ENCODE peak calls at places on chromosomes 12 and 14, in five cellular contexts. H is NAMALWA, G is non-pigmented ciliary epithelial cell, L is H4, C is T-helper 2 cell. P is an unnamed sample.

GRCh38 chr14:22155582-22155981 is 433.4 kb downstream of the DAD1 start:
- DNase-seq in H (no peak), G (no peak), L (no peak), C (no peak), P (no peak)

GRCh38 chr12:5745251-5745888 is 199.7 kb downstream of the ANO2 start:
- DNase-seq in H (peak), G (peak), L (peak), C (no peak), P (peak)

GRCh38 chr12:47377414-47378221 is 297.9 kb upstream of the AMIGO2 start:
- DNase-seq in H (no peak), G (peak), L (peak), C (no peak), P (peak)

GRCh38 chr12:120212301-120212700 is 11.4 kb upstream of the RPLP0 start:
- DNase-seq in H (no peak), G (no peak), L (no peak), C (no peak), P (no peak)

GRCh38 chr14:23056956-23057756 is at the start of gene CDH24:
- DNase-seq in H (peak), G (no peak), L (peak), C (peak), P (peak)

GRCh38 chr14:67837011-67837624 is 17.5 kb downstream of the RAD51B start:
- DNase-seq in H (peak), G (peak), L (peak), C (no peak), P (peak)

GRCh38 chr12:76300297-76300665 is 47.9 kb downstream of the BBS10 start:
- DNase-seq in H (no peak), G (no peak), L (no peak), C (no peak), P (no peak)

GRCh38 chr12:131167334-131167733 is 213.6 kb downstream of the ADGRD1 start:
- DNase-seq in H (no peak), G (no peak), L (no peak), C (no peak), P (no peak)

GRCh38 chr14:76546426-76547221 is 170.7 kb downstream of the ESRRB start:
- DNase-seq in H (peak), G (no peak), L (peak), C (no peak), P (no peak)

GRCh38 chr14:61026523-61026922 is 45.5 kb downstream of the SLC38A6 start:
- DNase-seq in H (no peak), G (no peak), L (no peak), C (no peak), P (no peak)

GRCh38 chr12:56206373-56207166 is 15.2 kb downstream of the RNF41 start:
- DNase-seq in H (peak), G (no peak), L (no peak), C (no peak), P (peak)

GRCh38 chr12:4440187-4440941 is 5.3 kb downstream of the FGF6 start:
- DNase-seq in H (no peak), G (no peak), L (no peak), C (no peak), P (no peak)

GRCh38 chr12:26632746-26633145 is 200.2 kb downstream of the ITPR2 start:
- DNase-seq in H (no peak), G (no peak), L (no peak), C (no peak), P (no peak)

GRCh38 chr14:51534623-51535022 is 117.1 kb upstream of the FRMD6 start:
- DNase-seq in H (no peak), G (no peak), L (peak), C (no peak), P (no peak)

GRCh38 chr12:913919-914718 is 35.4 kb downstream of the RAD52 start:
- DNase-seq in H (no peak), G (peak), L (peak), C (no peak), P (peak)

GRCh38 chr12:19263666-19264065 is 134.1 kb downstream of the PLEKHA5 start:
- DNase-seq in H (no peak), G (no peak), L (no peak), C (no peak), P (peak)

GRCh38 chr14:35268946-35269345 is 23.2 kb upstream of the PSMA6 start:
- DNase-seq in H (no peak), G (no peak), L (no peak), C (no peak), P (no peak)

GRCh38 chr12:6425588-6426531 is 18.9 kb upstream of the CD27 start:
- DNase-seq in H (peak), G (no peak), L (no peak), C (no peak), P (no peak)

GRCh38 chr12:130872179-130873096 is 572 bp downstream of the RAN start:
- DNase-seq in H (peak), G (no peak), L (no peak), C (peak), P (no peak)

GRCh38 chr14:76917158-76917596 is 91.0 kb downstream of the LRRC74A start:
- DNase-seq in H (peak), G (no peak), L (peak), C (no peak), P (no peak)

GRCh38 chr12:25866586-25867378 is 91.7 kb upstream of the RASSF8 start:
- DNase-seq in H (no peak), G (no peak), L (no peak), C (no peak), P (no peak)

GRCh38 chr12:82651489-82651888 is 35.2 kb upstream of the TMTC2 start:
- DNase-seq in H (no peak), G (no peak), L (no peak), C (no peak), P (no peak)

GRCh38 chr12:124470806-124471205 is 96.6 kb downstream of the NCOR2 start:
- DNase-seq in H (no peak), G (no peak), L (no peak), C (no peak), P (no peak)

GRCh38 chr14:50351016-50351415 is 38.9 kb downstream of the DMAC2L start:
- DNase-seq in H (no peak), G (no peak), L (no peak), C (no peak), P (no peak)

GRCh38 chr12:65533177-65533883 is 254.8 kb downstream of the MSRB3 start:
- DNase-seq in H (no peak), G (no peak), L (peak), C (no peak), P (no peak)

GRCh38 chr14:87005336-87005735 is 987.6 kb downstream of the GALC start:
- DNase-seq in H (no peak), G (no peak), L (no peak), C (no peak), P (no peak)

GRCh38 chr12:72083096-72083825 is 144.6 kb downstream of the TPH2 start:
- DNase-seq in H (no peak), G (no peak), L (no peak), C (no peak), P (no peak)

GRCh38 chr12:70920251-70920851 is at the start of gene PTPRR:
- DNase-seq in H (no peak), G (no peak), L (no peak), C (no peak), P (no peak)

GRCh38 chr12:77686760-77687159 is 143.9 kb upstream of the NAV3 start:
- DNase-seq in H (no peak), G (peak), L (no peak), C (no peak), P (peak)

GRCh38 chr14:96038558-96038919 is 623 bp upstream of the C14orf132 start:
- DNase-seq in H (peak), G (no peak), L (no peak), C (no peak), P (no peak)

P was measured in astrocyte of the cerebellum.